ENCODE peak calls at places on chromosomes 4 and X, in ten cellular contexts. R is bronchial epithelial cell; Y is fibroblast of pulmonary artery; Z is NCI-H82; C is HT-29; N is activated CD8-positive, alpha-beta memory T cell treated with anti-CD3 and anti-CD28 coated beads for 48 hours; E is GM04503; P is neuronal stem cell; A is CD8-positive, alpha-beta memory T cell; L is NCI-H510A treated with DMSO at 0.1 percent for 48 hours. U is an unnamed sample.

GRCh38 chr4:176413171-176413570 is 93.4 kb downstream of the SPCS3 start:
- DNase-seq in R (no peak), Y (no peak), Z (no peak), C (no peak), N (no peak), E (no peak), P (no peak), A (no peak), L (no peak), U (no peak)

GRCh38 chrX:32530802-32531403 is 680.4 kb downstream of the DMD start:
- DNase-seq in R (peak), Y (peak), Z (peak), C (peak), N (no peak), E (no peak), P (peak), A (no peak), L (peak), U (peak)

GRCh38 chrX:42119076-42119475 is 195.7 kb upstream of the CASK start:
- DNase-seq in R (peak), Y (peak), Z (peak), C (no peak), N (no peak), E (no peak), P (no peak), A (no peak), L (peak), U (no peak)

GRCh38 chr4:102569200-102569599 is 68.0 kb downstream of the NFKB1 start:
- DNase-seq in R (peak), Y (peak), Z (no peak), C (no peak), N (no peak), E (no peak), P (no peak), A (no peak), L (no peak), U (no peak)

GRCh38 chr4:15797320-15797719 is 19.2 kb downstream of the CD38 start:
- DNase-seq in R (peak), Y (no peak), Z (no peak), C (no peak), N (no peak), E (no peak), P (no peak), A (no peak), L (no peak), U (no peak)

GRCh38 chrX:1246816-1247215 is 21.8 kb upstream of the CSF2RA start:
- DNase-seq in R (no peak), Y (peak), Z (peak), C (peak), N (peak), E (no peak), P (peak), A (peak), L (no peak), U (peak)

GRCh38 chrX:150934453-150934852 is 36.0 kb upstream of the CD99L2 start:
- DNase-seq in R (peak), Y (peak), Z (no peak), C (no peak), N (no peak), E (peak), P (no peak), A (no peak), L (peak), U (no peak)

GRCh38 chr4:81195475-81195874 is 19.5 kb downstream of the PRKG2 start:
- DNase-seq in R (no peak), Y (no peak), Z (no peak), C (no peak), N (no peak), E (no peak), P (no peak), A (no peak), L (no peak), U (no peak)

GRCh38 chr4:177047070-177047850 is 254.5 kb upstream of the VEGFC start:
- DNase-seq in R (peak), Y (peak), Z (peak), C (peak), N (peak), E (peak), P (peak), A (peak), L (peak), U (peak)

GRCh38 chr4:79413486-79413885 is 5.5 kb upstream of the GK2 start:
- DNase-seq in R (no peak), Y (no peak), Z (peak), C (no peak), N (no peak), E (no peak), P (no peak), A (no peak), L (no peak), U (no peak)

GRCh38 chr4:68606240-68606639 is 30.1 kb upstream of the UGT2B17 start:
- DNase-seq in R (no peak), Y (no peak), Z (no peak), C (no peak), N (no peak), E (no peak), P (no peak), A (no peak), L (no peak), U (no peak)

GRCh38 chr4:72215198-72215597 is 183.4 kb downstream of the NPFFR2 start:
- DNase-seq in R (no peak), Y (no peak), Z (no peak), C (no peak), N (no peak), E (no peak), P (no peak), A (no peak), L (no peak), U (no peak)

GRCh38 chr4:152945639-152946038 is 9.5 kb downstream of the FHDC1 start:
- DNase-seq in R (no peak), Y (no peak), Z (no peak), C (no peak), N (no peak), E (no peak), P (no peak), A (no peak), L (no peak), U (no peak)

GRCh38 chrX:119618439-119618838 is 12.2 kb upstream of the NKRF start:
- DNase-seq in R (no peak), Y (no peak), Z (no peak), C (no peak), N (no peak), E (no peak), P (no peak), A (no peak), L (no peak), U (no peak)

GRCh38 chr4:140156529-140157171 is 2.7 kb upstream of the MAML3 start:
- DNase-seq in R (no peak), Y (no peak), Z (no peak), C (no peak), N (no peak), E (no peak), P (no peak), A (no peak), L (no peak), U (no peak)

GRCh38 chr4:157792716-157793115 is 380.1 kb downstream of the GASK1B start:
- DNase-seq in R (no peak), Y (no peak), Z (no peak), C (no peak), N (no peak), E (no peak), P (no peak), A (no peak), L (no peak), U (no peak)

GRCh38 chr4:153137677-153138630 is 66.3 kb upstream of the TRIM2 start:
- DNase-seq in R (no peak), Y (no peak), Z (no peak), C (no peak), N (no peak), E (no peak), P (no peak), A (no peak), L (no peak), U (no peak)

GRCh38 chrX:126815816-126816215 is 3.7 kb upstream of the PRR32 start:
- DNase-seq in R (no peak), Y (no peak), Z (no peak), C (no peak), N (no peak), E (no peak), P (no peak), A (no peak), L (no peak), U (no peak)

GRCh38 chrX:103538728-103539127 is 19.4 kb upstream of the RAB40A start:
- DNase-seq in R (peak), Y (peak), Z (no peak), C (no peak), N (no peak), E (no peak), P (no peak), A (no peak), L (no peak), U (no peak)

GRCh38 chr4:29081230-29081955 is 1638.8 kb upstream of the PCDH7 start:
- DNase-seq in R (peak), Y (peak), Z (no peak), C (peak), N (no peak), E (no peak), P (no peak), A (no peak), L (peak), U (peak)

GRCh38 chr4:108036252-108036651 is 46.6 kb downstream of the HADH start:
- DNase-seq in R (no peak), Y (no peak), Z (no peak), C (no peak), N (no peak), E (no peak), P (no peak), A (no peak), L (no peak), U (no peak)

GRCh38 chr4:29295280-29295679 is 1424.9 kb upstream of the PCDH7 start:
- DNase-seq in R (no peak), Y (no peak), Z (no peak), C (no peak), N (no peak), E (no peak), P (no peak), A (no peak), L (no peak), U (no peak)

GRCh38 chr4:139118365-139118764 is 58.7 kb downstream of the ELF2 start:
- DNase-seq in R (no peak), Y (no peak), Z (no peak), C (no peak), N (no peak), E (no peak), P (no peak), A (no peak), L (no peak), U (no peak)

GRCh38 chr4:42361475-42361874 is 35.8 kb upstream of the SHISA3 start:
- DNase-seq in R (no peak), Y (no peak), Z (no peak), C (no peak), N (no peak), E (no peak), P (no peak), A (no peak), L (no peak), U (peak)

GRCh38 chrX:9171841-9172240 is 137.9 kb upstream of the FAM9B start:
- DNase-seq in R (peak), Y (peak), Z (no peak), C (no peak), N (no peak), E (peak), P (no peak), A (no peak), L (no peak), U (peak)

GRCh38 chr4:4433941-4434340 is 47.0 kb downstream of the NSG1 start:
- DNase-seq in R (no peak), Y (no peak), Z (no peak), C (no peak), N (no peak), E (no peak), P (no peak), A (no peak), L (no peak), U (no peak)

GRCh38 chrX:136643243-136643642 is 4.7 kb upstream of the CD40LG start:
- DNase-seq in R (no peak), Y (no peak), Z (no peak), C (no peak), N (no peak), E (no peak), P (no peak), A (no peak), L (no peak), U (no peak)

GRCh38 chr4:19924761-19925160 is 326.9 kb upstream of the SLIT2 start:
- DNase-seq in R (no peak), Y (peak), Z (no peak), C (no peak), N (no peak), E (no peak), P (no peak), A (no peak), L (no peak), U (no peak)

U was measured in left kidney.